ENCODE peak calls at places on chromosomes 7 and 10, in five cellular contexts. One of them, this sample, is unnamed.

GRCh38 chr7:128045766-128046165 is 14.5 kb upstream of the LRRC4 start:
- DNase-seq in cardiac septum: no peak
- DNase-seq in cardiac muscle cell: peak
- DNase-seq in T-helper 1 cell: no peak
- DNase-seq in body of pancreas: no peak
- DNase-seq in this sample: no peak

GRCh38 chr10:45278860-45279498 is 36.4 kb downstream of the OR13A1 start:
- DNase-seq in cardiac septum: no peak
- DNase-seq in cardiac muscle cell: no peak
- DNase-seq in T-helper 1 cell: no peak
- DNase-seq in body of pancreas: no peak
- DNase-seq in this sample: no peak

GRCh38 chr10:31947144-31947926 is 18.7 kb upstream of the ARHGAP12 start:
- DNase-seq in cardiac septum: no peak
- DNase-seq in cardiac muscle cell: peak
- DNase-seq in T-helper 1 cell: no peak
- DNase-seq in body of pancreas: peak
- DNase-seq in this sample: peak

GRCh38 chr10:78648256-78648860 is 420.4 kb upstream of the ZMIZ1 start:
- DNase-seq in cardiac septum: no peak
- DNase-seq in cardiac muscle cell: no peak
- DNase-seq in T-helper 1 cell: no peak
- DNase-seq in body of pancreas: no peak
- DNase-seq in this sample: no peak

GRCh38 chr7:24059775-24060174 is 224.2 kb upstream of the NPY start:
- DNase-seq in cardiac septum: no peak
- DNase-seq in cardiac muscle cell: no peak
- DNase-seq in T-helper 1 cell: no peak
- DNase-seq in body of pancreas: no peak
- DNase-seq in this sample: no peak

GRCh38 chr7:19392246-19392645 is 247.0 kb upstream of the FERD3L start:
- DNase-seq in cardiac septum: no peak
- DNase-seq in cardiac muscle cell: no peak
- DNase-seq in T-helper 1 cell: no peak
- DNase-seq in body of pancreas: no peak
- DNase-seq in this sample: no peak

GRCh38 chr7:56483153-56483552 is 366.9 kb upstream of the NUPR2 start:
- DNase-seq in cardiac septum: no peak
- DNase-seq in cardiac muscle cell: no peak
- DNase-seq in T-helper 1 cell: no peak
- DNase-seq in body of pancreas: no peak
- DNase-seq in this sample: no peak

GRCh38 chr10:29243750-29244149 is 45.1 kb upstream of the LYZL1 start:
- DNase-seq in cardiac septum: no peak
- DNase-seq in cardiac muscle cell: no peak
- DNase-seq in T-helper 1 cell: no peak
- DNase-seq in body of pancreas: peak
- DNase-seq in this sample: peak

GRCh38 chr10:132143162-132143561 is 43.6 kb upstream of the DPYSL4 start:
- DNase-seq in cardiac septum: peak
- DNase-seq in cardiac muscle cell: peak
- DNase-seq in T-helper 1 cell: no peak
- DNase-seq in body of pancreas: no peak
- DNase-seq in this sample: no peak

GRCh38 chr7:112596260-112596659 is 115.5 kb downstream of the LSMEM1 start:
- DNase-seq in cardiac septum: no peak
- DNase-seq in cardiac muscle cell: peak
- DNase-seq in T-helper 1 cell: no peak
- DNase-seq in body of pancreas: no peak
- DNase-seq in this sample: no peak

GRCh38 chr7:121515181-121515580 is 119.1 kb upstream of the FAM3C start:
- DNase-seq in cardiac septum: no peak
- DNase-seq in cardiac muscle cell: no peak
- DNase-seq in T-helper 1 cell: no peak
- DNase-seq in body of pancreas: no peak
- DNase-seq in this sample: no peak

GRCh38 chr7:47301078-47301477 is 280.8 kb downstream of the TNS3 start:
- DNase-seq in cardiac septum: no peak
- DNase-seq in cardiac muscle cell: no peak
- DNase-seq in T-helper 1 cell: no peak
- DNase-seq in body of pancreas: no peak
- DNase-seq in this sample: no peak

GRCh38 chr7:81488210-81488609 is 281.6 kb downstream of the HGF start:
- DNase-seq in cardiac septum: no peak
- DNase-seq in cardiac muscle cell: no peak
- DNase-seq in T-helper 1 cell: no peak
- DNase-seq in body of pancreas: no peak
- DNase-seq in this sample: peak

GRCh38 chr7:51139796-51140195 is 176.8 kb downstream of the COBL start:
- DNase-seq in cardiac septum: no peak
- DNase-seq in cardiac muscle cell: no peak
- DNase-seq in T-helper 1 cell: peak
- DNase-seq in body of pancreas: peak
- DNase-seq in this sample: no peak

GRCh38 chr7:55187701-55188491 is 169.1 kb downstream of the EGFR start:
- DNase-seq in cardiac septum: no peak
- DNase-seq in cardiac muscle cell: peak
- DNase-seq in T-helper 1 cell: no peak
- DNase-seq in body of pancreas: no peak
- DNase-seq in this sample: no peak

GRCh38 chr10:3067045-3067858 is at the start of gene PFKP:
- DNase-seq in cardiac septum: no peak
- DNase-seq in cardiac muscle cell: no peak
- DNase-seq in T-helper 1 cell: peak
- DNase-seq in body of pancreas: peak
- DNase-seq in this sample: peak

GRCh38 chr7:44963526-44964290 is 15.1 kb downstream of the MYO1G start:
- DNase-seq in cardiac septum: peak
- DNase-seq in cardiac muscle cell: no peak
- DNase-seq in T-helper 1 cell: peak
- DNase-seq in body of pancreas: no peak
- DNase-seq in this sample: no peak

GRCh38 chr7:82044497-82045080 is 274.7 kb upstream of the HGF start:
- DNase-seq in cardiac septum: no peak
- DNase-seq in cardiac muscle cell: peak
- DNase-seq in T-helper 1 cell: peak
- DNase-seq in body of pancreas: peak
- DNase-seq in this sample: peak

GRCh38 chr7:25360471-25360870 is 132.2 kb upstream of the NPVF start:
- DNase-seq in cardiac septum: no peak
- DNase-seq in cardiac muscle cell: no peak
- DNase-seq in T-helper 1 cell: no peak
- DNase-seq in body of pancreas: peak
- DNase-seq in this sample: no peak

GRCh38 chr10:125142946-125143345 is 17.4 kb downstream of the CTBP2 start:
- DNase-seq in cardiac septum: no peak
- DNase-seq in cardiac muscle cell: no peak
- DNase-seq in T-helper 1 cell: no peak
- DNase-seq in body of pancreas: no peak
- DNase-seq in this sample: no peak